ENCODE peak calls at places on chromosomes 1 and 21, in four cellular contexts. J is K562, L is HepG2, P is GM12878. M is an unnamed sample.

GRCh38 chr1:25549273-25550154 is 6.1 kb downstream of the LDLRAP1 start:
- DNase-seq in J (peak; percentile 95), L (peak; percentile 53), P (peak; percentile 94), M (no peak)

GRCh38 chr1:234120327-234120944 is 216.0 kb downstream of the SLC35F3 start:
- DNase-seq in J (no peak), L (no peak), P (no peak), M (no peak)

GRCh38 chr1:147669475-147670318 is 627 bp downstream of the ACP6 start:
- DNase-seq in J (peak; percentile 21), L (peak; percentile 39), P (no peak), M (peak; percentile 52)

GRCh38 chr21:32113486-32113885 is 165.4 kb downstream of the MIS18A start:
- DNase-seq in J (no peak), L (no peak), P (no peak), M (no peak)

GRCh38 chr1:187691439-187691838 is 862.7 kb downstream of the PLA2G4A start:
- DNase-seq in J (no peak), L (peak; percentile 8), P (no peak), M (peak; percentile 55)

GRCh38 chr1:93594603-93594880 is 87.1 kb downstream of the BCAR3 start:
- DNase-seq in J (no peak), L (no peak), P (no peak), M (no peak)

GRCh38 chr1:230982698-230983097 is 3.8 kb downstream of the ARV1 start:
- DNase-seq in J (no peak), L (no peak), P (no peak), M (no peak)

GRCh38 chr21:15210235-15210678 is 145.5 kb upstream of the NRIP1 start:
- DNase-seq in J (peak; percentile 38), L (peak; percentile 92), P (no peak), M (peak; percentile 55)

GRCh38 chr1:14815175-14815882 is 216.8 kb downstream of the KAZN start:
- DNase-seq in J (no peak), L (no peak), P (no peak), M (no peak)

GRCh38 chr1:22922640-22923039 is 50.0 kb downstream of the LACTBL1 start:
- DNase-seq in J (no peak), L (no peak), P (no peak), M (no peak)

GRCh38 chr1:51989582-51990477 is 670 bp downstream of the RAB3B start:
- DNase-seq in J (no peak), L (no peak), P (no peak), M (no peak)

GRCh38 chr1:69824932-69825331 is 257.2 kb downstream of the LRRC7 start:
- DNase-seq in J (no peak), L (no peak), P (no peak), M (no peak)

GRCh38 chr1:109149874-109150601 is 36.1 kb downstream of the ELAPOR1 start:
- DNase-seq in J (no peak), L (peak; percentile 47), P (no peak), M (no peak)

GRCh38 chr1:225650198-225650597 is 2.7 kb downstream of the ENAH start:
- DNase-seq in J (no peak), L (no peak), P (no peak), M (no peak)
- TF ChIP-seq POLR2AphosphoS2 in J (no peak), L (no peak), P (no peak), M (no peak)

GRCh38 chr1:175178456-175178855 is 14.1 kb downstream of the KIAA0040 start:
- DNase-seq in J (no peak), L (no peak), P (no peak), M (no peak)
- TF ChIP-seq POLR2AphosphoS2 in J (no peak), L (no peak), P (no peak), M (no peak)

GRCh38 chr1:185896863-185897262 is 162.7 kb downstream of the HMCN1 start:
- DNase-seq in J (no peak), L (no peak), P (no peak), M (no peak)
- TF ChIP-seq POLR2AphosphoS2 in J (no peak), L (no peak), P (no peak), M (no peak)

GRCh38 chr21:43585514-43585913 is 73.8 kb downstream of the HSF2BP start:
- DNase-seq in J (no peak), L (no peak), P (no peak), M (no peak)

GRCh38 chr21:43588957-43589356 is 70.3 kb downstream of the HSF2BP start:
- DNase-seq in J (no peak), L (peak; percentile 57), P (no peak), M (no peak)

GRCh38 chr21:43590220-43590619 is 69.1 kb downstream of the HSF2BP start:
- DNase-seq in J (no peak), L (peak; percentile 73), P (no peak), M (peak; percentile 41)

GRCh38 chr21:43591468-43592050 is 67.7 kb downstream of the HSF2BP start:
- DNase-seq in J (no peak), L (peak; percentile 93), P (no peak), M (peak; percentile 72)

DNA sequence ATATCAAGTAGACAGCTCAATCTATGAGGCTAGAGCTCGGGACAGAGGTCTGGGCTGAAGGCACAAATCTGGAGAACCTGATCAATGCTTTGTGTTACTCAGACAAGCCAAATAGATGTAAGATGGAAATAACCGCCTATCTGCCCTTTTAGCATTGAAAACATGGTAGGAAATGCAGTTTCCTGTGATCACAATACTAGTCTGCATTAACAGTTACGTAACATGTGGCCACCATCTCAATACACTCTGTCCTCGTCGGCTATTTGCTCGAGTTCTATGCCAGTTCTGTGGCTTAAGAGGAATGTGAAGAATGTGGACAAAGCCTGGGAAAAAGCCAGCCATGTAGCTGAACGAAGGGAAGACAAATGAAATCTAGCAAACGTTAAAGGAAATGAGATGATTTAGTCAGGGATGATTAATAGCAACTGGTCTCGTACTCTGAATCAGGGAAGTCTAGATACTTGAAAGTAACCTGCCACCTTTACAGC is 73.3 kb downstream of the HSF2BP start:
- DNase-seq in J (no peak), L (peak; percentile 99), P (no peak), M (peak; percentile 98)
- TF ChIP-seq POLR2AphosphoS2 in J (no peak), L (no peak), P (no peak), M (no peak)

DNA sequence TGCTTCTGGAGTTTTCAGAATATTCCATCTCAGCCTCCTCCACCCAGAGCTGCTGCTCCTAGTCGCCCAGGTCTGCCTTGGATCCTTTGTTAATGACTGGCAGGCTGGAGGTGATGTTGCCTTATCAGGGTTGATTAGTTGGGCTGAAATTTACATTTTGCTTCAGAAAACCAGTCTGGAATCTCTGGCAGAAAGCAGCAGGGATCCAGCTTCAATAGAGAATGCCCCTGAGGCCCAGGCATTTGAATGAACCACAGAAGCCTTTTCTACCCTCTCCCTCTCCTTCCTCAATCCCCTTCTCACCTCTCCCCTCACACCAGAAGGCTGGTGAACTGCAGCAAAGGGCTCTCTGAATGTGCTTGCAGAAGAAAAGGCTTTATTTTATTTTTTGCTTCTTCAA is 83.2 kb downstream of the PLXNA2 start:
- DNase-seq in J (no peak), L (no peak), P (no peak), M (no peak)
- TF ChIP-seq POLR2AphosphoS2 in J (no peak), L (no peak), P (no peak), M (no peak)

GRCh38 chr21:25573409-25574206 is 33.7 kb downstream of the MRPL39 start:
- DNase-seq in J (peak; percentile 38), L (peak; percentile 6), P (peak; percentile 81), M (peak; percentile 29)
- TF ChIP-seq POLR2AphosphoS2 in J (no peak), L (no peak), P (peak; percentile 25), M (no peak)

GRCh38 chr21:17492415-17493168 is 20.3 kb upstream of the CXADR start:
- DNase-seq in J (no peak), L (peak; percentile 21), P (no peak), M (no peak)

GRCh38 chr21:17488620-17489019 is 24.2 kb upstream of the CXADR start:
- DNase-seq in J (no peak), L (no peak), P (no peak), M (no peak)

GRCh38 chr21:17494051-17494450 is 18.8 kb upstream of the CXADR start:
- DNase-seq in J (no peak), L (no peak), P (no peak), M (no peak)

GRCh38 chr21:17495680-17496079 is 17.2 kb upstream of the CXADR start:
- DNase-seq in J (no peak), L (peak; percentile 71), P (no peak), M (no peak)

DNA sequence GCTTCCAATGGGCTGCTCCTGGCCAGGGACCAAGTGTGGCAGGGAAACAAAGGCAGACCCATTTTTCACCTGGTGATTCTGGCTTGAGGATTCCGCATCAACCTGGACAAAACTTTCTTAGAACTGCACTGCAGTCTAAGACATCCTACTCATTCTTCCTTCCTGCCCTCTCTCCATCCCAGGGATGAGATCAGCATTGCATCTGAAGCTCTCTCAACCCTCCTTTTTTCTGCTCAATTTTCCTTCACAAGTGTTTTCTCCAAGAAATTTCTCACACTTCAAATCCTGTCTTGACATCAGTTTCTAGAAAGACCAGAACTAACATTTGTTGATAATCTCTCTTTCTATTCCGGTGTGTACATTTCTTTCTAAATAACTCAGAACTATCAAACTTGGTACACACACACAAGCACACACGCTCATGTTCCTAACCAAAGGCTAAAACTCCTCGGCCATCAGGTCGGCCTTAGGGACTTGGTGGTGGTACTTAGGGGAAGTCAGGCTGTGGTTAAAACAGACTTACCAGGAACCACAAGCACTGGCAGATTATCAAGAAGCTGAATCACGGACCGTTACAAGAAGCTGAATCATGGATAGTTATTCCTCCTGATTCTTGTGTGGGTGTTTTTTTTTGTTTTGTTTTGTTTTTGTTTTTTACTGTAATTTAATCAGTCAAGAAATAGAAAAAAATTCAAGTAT is 21.0 kb upstream of the CXADR start:
- DNase-seq in J (no peak), L (no peak), P (no peak), M (peak; percentile 56)
- TF ChIP-seq POLR2AphosphoS2 in J (no peak), L (no peak), P (no peak), M (no peak)

GRCh38 chr1:33088119-33088906 is 7.4 kb downstream of the AZIN2 start:
- DNase-seq in J (no peak), L (no peak), P (peak; percentile 7), M (no peak)
- TF ChIP-seq POLR2AphosphoS2 in J (no peak), L (no peak), P (no peak), M (no peak)

M was measured in A549.